ENCODE peak calls at places on chromosomes 3 and 15, in six cellular contexts. U, I, P, M, W and K are unnamed samples.

GRCh38 chr15:49235446-49236207 is 65.6 kb downstream of the GALK2 start:
- DNase-seq in U (peak; percentile 51), I (no peak), P (peak; percentile 88), M (peak; percentile 44), W (peak; percentile 95), K (peak; percentile 67)

GRCh38 chr3:4447600-4448561 is 19.2 kb downstream of the SUMF1 start:
- DNase-seq in U (no peak), I (no peak), P (no peak), M (no peak), W (no peak), K (no peak)

GRCh38 chr3:122415762-122416654 is at the start of gene WDR5B:
- DNase-seq in U (peak; percentile 99), I (peak; percentile 95), P (peak; percentile 92), M (peak; percentile 99), W (peak; percentile 96), K (peak; percentile 99)

GRCh38 chr15:25797511-25798206 is 65.5 kb downstream of the ATP10A start:
- DNase-seq in U (no peak), I (no peak), P (no peak), M (no peak), W (peak; percentile 31), K (no peak)

GRCh38 chr3:14793126-14793857 is 25.5 kb upstream of the FGD5 start:
- DNase-seq in U (no peak), I (no peak), P (no peak), M (no peak), W (no peak), K (no peak)

GRCh38 chr3:101036213-101036618 is 43.0 kb upstream of the ABI3BP start:
- DNase-seq in U (no peak), I (no peak), P (peak; percentile 92), M (no peak), W (peak; percentile 97), K (peak; percentile 69)

GRCh38 chr15:44137750-44138149 is 57.3 kb downstream of the FRMD5 start:
- DNase-seq in U (peak; percentile 31), I (no peak), P (peak; percentile 15), M (peak; percentile 16), W (peak; percentile 16), K (no peak)

GRCh38 chr3:47318921-47319320 is 36.2 kb downstream of the KLHL18 start:
- DNase-seq in U (no peak), I (no peak), P (no peak), M (no peak), W (no peak), K (no peak)

GRCh38 chr15:76647612-76648011 is 257.5 kb downstream of the SCAPER start:
- DNase-seq in U (no peak), I (no peak), P (no peak), M (no peak), W (no peak), K (no peak)

GRCh38 chr3:73753985-73754384 is 129.2 kb upstream of the PDZRN3 start:
- DNase-seq in U (no peak), I (no peak), P (no peak), M (no peak), W (no peak), K (no peak)

GRCh38 chr15:40243126-40243810 is 4.4 kb downstream of the PAK6 start:
- DNase-seq in U (no peak), I (no peak), P (no peak), M (no peak), W (no peak), K (no peak)

GRCh38 chr3:14412831-14413380 is 10.5 kb downstream of the SLC6A6 start:
- DNase-seq in U (no peak), I (no peak), P (no peak), M (no peak), W (no peak), K (no peak)

GRCh38 chr15:69474846-69475455 is 22.3 kb downstream of the RPLP1 start:
- DNase-seq in U (no peak), I (no peak), P (no peak), M (no peak), W (no peak), K (no peak)

GRCh38 chr3:177724020-177724638 is 526.8 kb upstream of the TBL1XR1 start:
- DNase-seq in U (peak; percentile 29), I (peak; percentile 69), P (no peak), M (peak; percentile 38), W (no peak), K (no peak)

GRCh38 chr15:63940956-63941620 is 105.2 kb downstream of the DAPK2 start:
- DNase-seq in U (peak; percentile 14), I (no peak), P (no peak), M (no peak), W (no peak), K (no peak)

GRCh38 chr15:31473384-31474058 is 146.9 kb downstream of the KLF13 start:
- DNase-seq in U (no peak), I (no peak), P (no peak), M (no peak), W (no peak), K (no peak)

GRCh38 chr15:66154581-66154980 is 99.0 kb downstream of the MEGF11 start:
- DNase-seq in U (no peak), I (no peak), P (no peak), M (no peak), W (no peak), K (no peak)

GRCh38 chr3:71444861-71445259 is 138.7 kb downstream of the FOXP1 start:
- DNase-seq in U (no peak), I (no peak), P (no peak), M (no peak), W (no peak), K (no peak)
- H3K4me3 ChIP-seq in U (no peak overlapping the region), I (no peak overlapping the region), P (no peak overlapping the region), M (no peak overlapping the region), W (no peak overlapping the region), K (no peak overlapping the region)

DNA sequence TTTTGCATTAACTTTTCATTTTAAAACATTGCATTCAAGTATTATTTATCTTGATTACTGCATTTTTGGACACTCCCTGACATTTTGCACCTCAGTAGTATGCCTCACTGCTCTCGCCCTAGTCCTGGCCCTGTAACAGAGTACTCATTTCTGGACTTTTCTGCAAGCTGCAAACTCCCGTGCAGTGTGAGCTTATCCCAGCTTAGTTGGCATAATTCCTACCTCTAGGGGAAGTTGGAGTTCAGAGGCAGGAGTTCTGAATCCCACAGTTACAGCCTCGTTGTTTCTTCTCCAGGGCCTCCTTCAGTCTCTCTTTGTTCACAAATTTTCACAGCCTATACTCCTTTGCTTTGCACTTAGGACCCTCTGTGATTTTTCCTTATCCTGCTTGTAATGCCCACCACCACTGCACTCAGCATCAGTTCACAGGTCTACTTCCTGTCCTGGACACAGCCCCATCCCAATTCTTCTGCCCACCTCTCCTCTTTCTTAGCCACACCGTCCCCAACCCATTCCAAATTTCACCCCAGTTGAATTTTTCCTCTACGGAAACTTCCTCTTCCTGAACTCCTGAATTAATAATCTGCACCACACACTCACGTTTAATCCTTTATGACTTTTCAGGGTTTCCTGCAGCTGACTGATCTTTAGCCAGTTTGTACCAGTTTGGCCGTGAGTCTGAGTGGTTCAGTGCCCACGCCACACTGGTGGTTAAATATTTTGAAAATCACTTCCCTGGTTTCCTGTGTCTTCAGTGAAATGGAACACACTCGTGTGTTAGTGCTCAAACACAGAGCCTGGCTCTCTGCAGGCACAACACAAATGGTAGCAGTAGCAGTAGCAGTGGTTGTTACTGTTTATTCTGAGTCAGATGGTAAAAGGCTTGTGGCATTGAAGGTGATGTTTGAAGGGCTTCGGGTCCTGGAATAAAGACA is 6.3 kb upstream of the CTSH start:
- DNase-seq in U (no peak), I (no peak), P (no peak), M (no peak), W (no peak), K (peak; percentile 54)
- TF ChIP-seq CTCF in U (no peak), I (no peak), P (peak; percentile 32), M (no peak), W (peak; percentile 16), K (no peak)

DNA sequence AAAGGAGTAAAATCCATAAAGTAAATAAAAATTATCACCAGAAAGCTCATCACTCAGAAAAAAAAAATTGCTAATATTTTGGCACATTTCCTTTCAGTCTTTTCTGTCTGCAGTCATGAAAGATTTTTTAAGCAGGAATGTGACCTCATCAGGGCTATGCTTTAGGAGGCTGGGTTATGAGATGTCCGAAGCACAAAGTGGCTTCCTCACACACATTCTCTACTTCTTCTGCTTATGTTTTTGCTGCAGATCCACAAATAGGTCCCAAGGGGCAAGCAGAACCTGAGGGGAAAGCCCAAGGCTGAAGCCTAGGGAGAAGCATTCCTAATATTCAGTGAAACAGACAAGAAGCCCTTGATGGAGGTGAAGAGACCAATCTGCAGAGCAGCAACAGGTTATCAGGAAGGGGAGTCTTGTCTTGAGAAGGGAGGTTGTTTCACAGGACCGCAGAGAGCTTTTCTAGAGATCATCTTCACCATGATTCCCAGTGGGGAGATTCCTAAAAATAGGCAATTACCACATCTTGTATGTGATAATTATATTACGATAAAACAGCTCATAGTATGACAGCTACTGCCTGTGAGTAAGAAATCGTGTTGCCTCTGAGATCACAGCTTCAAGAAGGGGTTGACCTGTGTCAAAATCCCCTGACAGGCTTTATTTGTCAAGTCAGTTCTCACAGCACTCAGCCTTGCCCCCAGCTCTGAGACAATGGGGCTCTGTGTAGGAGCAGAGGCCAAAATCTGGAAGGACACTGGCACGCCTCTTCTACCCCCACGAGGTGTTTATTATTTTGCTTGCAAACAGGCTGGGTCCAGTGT is 60.5 kb downstream of the IGF2BP2 start:
- DNase-seq in U (no peak), I (no peak), P (peak; percentile 36), M (no peak), W (peak; percentile 84), K (no peak)
- H3K4me3 ChIP-seq in U (no peak overlapping the region), I (no peak overlapping the region), P (no peak overlapping the region), M (no peak overlapping the region), W (no peak overlapping the region), K (no peak overlapping the region)

GRCh38 chr3:10449436-10449835 is 56.0 kb downstream of the ATP2B2 start:
- DNase-seq in U (no peak), I (no peak), P (no peak), M (no peak), W (no peak), K (no peak)

GRCh38 chr3:10448544-10448943 is 56.8 kb downstream of the ATP2B2 start:
- DNase-seq in U (no peak), I (no peak), P (no peak), M (no peak), W (no peak), K (no peak)

GRCh38 chr3:10447527-10448260 is 57.7 kb downstream of the ATP2B2 start:
- DNase-seq in U (no peak), I (no peak), P (no peak), M (no peak), W (no peak), K (no peak)

GRCh38 chr3:10453764-10454163 is 51.6 kb downstream of the ATP2B2 start:
- DNase-seq in U (no peak), I (no peak), P (no peak), M (no peak), W (no peak), K (no peak)

DNA sequence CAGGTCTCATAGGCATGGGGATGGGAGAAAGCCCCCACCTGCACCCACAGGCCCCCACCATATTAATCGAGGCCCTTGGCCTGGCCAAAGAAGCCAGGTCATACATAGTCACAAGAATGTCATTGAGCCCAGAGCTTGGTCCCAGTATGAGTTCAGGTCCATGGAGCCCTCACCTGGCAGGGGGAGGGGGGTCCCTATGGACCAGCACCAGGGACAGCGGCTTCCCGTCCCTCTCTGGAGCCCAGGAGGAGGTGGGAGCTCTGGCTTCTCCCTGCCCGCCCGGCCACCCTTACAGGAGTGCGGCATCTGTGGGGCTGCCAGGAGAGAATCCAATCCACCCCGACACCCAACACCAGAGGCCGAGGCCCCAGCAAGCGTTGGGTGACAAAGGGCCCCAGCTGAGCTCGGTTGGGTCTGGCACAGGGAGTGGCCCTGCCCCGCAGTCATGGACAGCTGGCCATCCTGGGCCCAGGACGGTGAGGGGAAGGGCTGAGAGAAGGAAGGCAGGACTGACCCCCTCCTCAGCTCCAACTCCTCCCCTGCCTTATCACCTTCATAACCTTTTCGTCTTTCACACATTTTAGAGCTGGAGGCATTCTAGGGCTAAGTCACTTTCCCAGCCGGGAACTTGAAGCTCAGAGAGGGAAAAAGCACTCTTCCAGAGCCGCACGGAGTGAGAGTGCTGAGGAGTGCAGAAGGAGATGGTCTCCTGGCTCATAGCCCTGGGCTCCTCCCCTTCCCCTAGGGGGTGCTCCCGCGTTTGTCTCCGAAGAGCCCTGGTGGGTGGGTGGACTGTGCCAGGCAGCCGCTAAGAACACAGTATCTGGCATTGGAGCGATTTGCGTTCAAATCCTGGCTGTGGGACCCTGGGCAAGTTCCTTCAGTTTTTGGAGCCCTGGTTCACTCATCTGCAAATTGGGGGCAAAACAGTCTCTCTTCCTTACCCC is 54.6 kb downstream of the ATP2B2 start:
- DNase-seq in U (no peak), I (no peak), P (no peak), M (no peak), W (no peak), K (no peak)
- TF ChIP-seq CTCF in U (no peak), I (no peak), P (no peak), M (no peak), W (no peak), K (no peak)